ENCODE peak calls at places on chromosome 1, in ten cellular contexts. N is stomach; W is NCI-H2029; H is NCI-H1694; M is EL; Q is activated naive CD8-positive, alpha-beta T cell treated with anti-CD3 and anti-CD28 coated beads, Interleukin-2, amount 50 U/mL, for 16 hours; U is PC-3; V is stimulated activated CD4-positive, alpha-beta T cell treated with anti-CD3 and anti-CD28 coated beads, TNF-alpha, amount 100 ng/mL, for 48 hours; G is PC-9; E is T1000. F is an unnamed sample.

GRCh38 chr1:3031401-3032221 is 10.3 kb downstream of the ACTRT2 start:
- DNase-seq in N (no peak), W (no peak), H (no peak), M (no peak), Q (no peak), U (no peak), V (no peak), G (no peak), E (no peak), F (no peak)

GRCh38 chr1:231387770-231388669 is 34.1 kb downstream of the EGLN1 start:
- DNase-seq in N (no peak), W (no peak), H (no peak), M (peak; percentile 81), Q (no peak), U (peak; percentile 74), V (no peak), G (no peak), E (no peak), F (no peak)

GRCh38 chr1:150268342-150268705 is 492 bp downstream of the APH1A start:
- DNase-seq in N (peak; percentile 40), W (no peak), H (no peak), M (peak; percentile 25), Q (no peak), U (peak; percentile 30), V (no peak), G (no peak), E (no peak), F (no peak)

GRCh38 chr1:218156602-218157001 is 128.5 kb upstream of the RRP15 start:
- DNase-seq in N (no peak), W (peak; percentile 17), H (no peak), M (no peak), Q (no peak), U (no peak), V (no peak), G (peak; percentile 41), E (no peak), F (peak; percentile 77)

GRCh38 chr1:232186936-232187335 is 443.0 kb downstream of the SIPA1L2 start:
- DNase-seq in N (no peak), W (no peak), H (peak; percentile 75), M (peak; percentile 78), Q (no peak), U (no peak), V (no peak), G (no peak), E (peak; percentile 12), F (no peak)

GRCh38 chr1:209805875-209806760 is at the start of gene IRF6:
- DNase-seq in N (peak; percentile 98), W (peak; percentile 88), H (no peak), M (peak; percentile 61), Q (peak; percentile 25), U (peak; percentile 99), V (peak; percentile 34), G (peak; percentile 89), E (no peak), F (peak; percentile 90)

GRCh38 chr1:183159960-183160359 is 26.1 kb upstream of the LAMC2 start:
- DNase-seq in N (peak; percentile 83), W (peak; percentile 64), H (no peak), M (peak; percentile 59), Q (no peak), U (peak; percentile 98), V (no peak), G (peak; percentile 99), E (peak; percentile 82), F (peak; percentile 69)

GRCh38 chr1:118184737-118185082 is 318 bp downstream of the SPAG17 start:
- DNase-seq in N (no peak), W (peak; percentile 3), H (no peak), M (no peak), Q (no peak), U (no peak), V (no peak), G (no peak), E (no peak), F (no peak)

GRCh38 chr1:110436635-110437034 is 14.3 kb upstream of the PROK1 start:
- DNase-seq in N (no peak), W (no peak), H (no peak), M (peak; percentile 38), Q (no peak), U (no peak), V (no peak), G (no peak), E (no peak), F (no peak)

GRCh38 chr1:15220825-15221431 is 26.1 kb upstream of the FHAD1 start:
- DNase-seq in N (peak; percentile 57), W (no peak), H (no peak), M (no peak), Q (no peak), U (no peak), V (no peak), G (no peak), E (no peak), F (no peak)